ENCODE peak calls at places on chromosomes 3 and 15, in four cellular contexts. P is K562, Y is HepG2, B is WTC11. L is an unnamed sample.

GRCh38 chr15:74543583-74543982 is 2.6 kb downstream of the ARID3B start:
- DNase-seq in P (no peak), B (no peak), Y (no peak), L (no peak)

GRCh38 chr3:55128201-55128870 is 200.5 kb upstream of the LRTM1 start:
- DNase-seq in Y (no peak), P (no peak), B (no peak), L (peak; percentile 33)

GRCh38 chr15:55741592-55742497 is 1.1 kb downstream of the PRTG start:
- DNase-seq in P (no peak), Y (peak; percentile 10), B (peak; percentile 49), L (peak; percentile 30)

GRCh38 chr3:66403268-66403990 is 97.4 kb downstream of the LRIG1 start:
- DNase-seq in P (no peak), B (no peak), Y (no peak), L (no peak)

GRCh38 chr15:24832282-24832681 is 122.5 kb upstream of the SNRPN start:
- DNase-seq in Y (no peak), B (no peak), P (no peak), L (no peak)

GRCh38 chr15:84715442-84716035 is 400 bp downstream of the SEC11A start:
- DNase-seq in P (no peak), Y (no peak), B (no peak), L (peak; percentile 37)

GRCh38 chr3:179828738-179829137 is 175.9 kb downstream of the USP13 start:
- DNase-seq in B (no peak), Y (no peak), P (no peak), L (no peak)

GRCh38 chr3:12303998-12304397 is 15.1 kb downstream of the PPARG start:
- DNase-seq in P (no peak), B (no peak), Y (no peak), L (no peak)

GRCh38 chr3:14203521-14204079 is 25.0 kb downstream of the LSM3 start:
- DNase-seq in B (peak; percentile 60), P (peak; percentile 76), Y (peak; percentile 64), L (peak; percentile 81)

GRCh38 chr3:191030491-191030890 is 168.0 kb upstream of the GMNC start:
- DNase-seq in Y (no peak), B (no peak), P (no peak), L (no peak)

GRCh38 chr3:16148783-16149182 is 25.7 kb upstream of the GALNT15 start:
- DNase-seq in P (no peak), Y (no peak), B (no peak), L (peak; percentile 26)

GRCh38 chr3:16147226-16147625 is 27.3 kb upstream of the GALNT15 start:
- DNase-seq in B (no peak), P (no peak), Y (no peak), L (no peak)

GRCh38 chr3:16151109-16151508 is 23.4 kb upstream of the GALNT15 start:
- DNase-seq in P (no peak), Y (no peak), B (no peak), L (no peak)

GRCh38 chr3:16148213-16148612 is 26.3 kb upstream of the GALNT15 start:
- DNase-seq in Y (no peak), B (no peak), P (no peak), L (no peak)

DNA sequence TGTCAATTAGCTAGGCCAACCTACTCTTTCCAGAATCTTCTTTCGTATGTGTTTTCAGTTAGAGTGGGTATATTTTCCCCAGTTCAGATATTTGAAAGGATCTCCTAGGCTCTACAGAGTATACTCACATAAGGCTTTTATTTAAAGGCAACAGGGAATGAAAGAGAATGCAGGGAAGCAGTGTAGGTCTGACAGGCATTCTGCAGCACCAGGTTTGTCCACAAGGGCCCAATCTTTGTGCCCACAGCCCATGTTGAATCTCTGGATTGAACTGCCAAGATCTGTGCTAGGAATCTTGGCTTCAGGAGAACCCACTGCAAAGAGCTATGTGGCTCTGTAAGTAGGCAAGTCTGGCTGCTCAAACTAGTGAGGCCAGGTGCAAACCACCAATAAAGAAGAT is 24.2 kb upstream of the GALNT15 start:
- DNase-seq in Y (no peak), P (no peak), B (no peak), L (no peak)
- TF ChIP-seq ELF4 in Y (no peak), P (no peak), B (no peak), L (no peak)

GRCh38 chr15:69903476-69904295 is 194.0 kb downstream of the TLE3 start:
- DNase-seq in Y (no peak), P (no peak), B (no peak), L (no peak)
- TF ChIP-seq ELF4 in Y (no peak), P (no peak), B (no peak), L (no peak)

GRCh38 chr3:146653978-146654377 is 48.8 kb upstream of the PLSCR5 start:
- DNase-seq in Y (no peak), B (no peak), P (no peak), L (no peak)
- TF ChIP-seq ELF4 in Y (no peak), B (no peak), P (no peak), L (no peak)

DNA sequence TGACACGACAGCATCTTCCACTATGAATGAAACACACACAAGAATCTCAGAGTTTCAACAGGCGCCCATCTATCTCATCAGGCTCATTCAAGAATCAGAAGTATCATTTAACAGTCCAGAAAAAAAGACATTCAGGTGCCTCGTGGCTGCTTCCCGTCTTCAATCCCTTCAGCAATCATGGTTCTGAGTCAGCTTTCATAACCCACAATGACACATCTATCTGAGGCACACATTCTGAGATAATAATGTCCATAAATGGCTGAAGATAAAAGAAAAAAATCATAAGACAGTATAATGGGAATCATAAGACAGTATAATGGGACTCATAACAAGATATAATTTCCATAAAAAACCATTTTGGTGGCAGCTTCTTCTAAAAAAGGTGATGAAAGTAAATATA is 52.5 kb downstream of the TNIK start:
- DNase-seq in Y (no peak), P (peak; percentile 16), B (no peak), L (no peak)
- TF ChIP-seq ELF4 in Y (no peak), P (no peak), B (no peak), L (no peak)

GRCh38 chr3:60364475-60364874 is 886.8 kb downstream of the FHIT start:
- DNase-seq in P (no peak), Y (no peak), B (no peak), L (no peak)

GRCh38 chr3:60365360-60365759 is 885.9 kb downstream of the FHIT start:
- DNase-seq in B (no peak), Y (no peak), P (no peak), L (no peak)

GRCh38 chr3:60366491-60366890 is 884.8 kb downstream of the FHIT start:
- DNase-seq in P (no peak), Y (no peak), B (no peak), L (no peak)

DNA sequence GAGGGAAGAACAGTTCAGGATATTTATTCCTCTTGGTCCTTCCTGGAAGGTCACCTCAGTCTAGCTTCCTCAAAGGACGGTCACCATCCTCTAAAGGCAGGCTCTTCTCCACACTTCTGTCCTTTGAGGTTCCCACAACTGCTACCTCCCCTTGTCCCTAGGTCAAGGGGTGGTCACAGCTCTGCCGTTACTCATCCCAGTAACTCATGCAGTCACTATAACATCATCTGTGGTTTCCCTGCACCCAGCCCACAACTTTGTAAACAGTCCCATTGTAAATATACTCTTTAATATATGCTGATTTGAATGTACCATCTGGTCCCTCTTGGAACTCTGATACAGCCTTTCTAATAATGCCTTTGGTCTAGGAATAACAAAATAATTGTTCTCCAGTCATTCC is 887.4 kb downstream of the FHIT start:
- DNase-seq in Y (no peak), P (no peak), B (no peak), L (no peak)
- TF ChIP-seq ELF4 in Y (no peak), P (no peak), B (no peak), L (no peak)

GRCh38 chr15:78571382-78571781 is 6.1 kb downstream of the CHRNA5 start:
- DNase-seq in Y (no peak), B (no peak), P (no peak), L (no peak)

GRCh38 chr15:78574944-78575343 is 9.6 kb downstream of the CHRNA5 start:
- DNase-seq in P (no peak), B (no peak), Y (no peak), L (no peak)

GRCh38 chr15:78565951-78566774 is 843 bp downstream of the CHRNA5 start:
- DNase-seq in B (peak; percentile 41), Y (peak; percentile 24), P (peak; percentile 23), L (peak; percentile 42)

GRCh38 chr15:78567541-78567940 is 2.2 kb downstream of the CHRNA5 start:
- DNase-seq in B (no peak), Y (no peak), P (no peak), L (no peak)

DNA sequence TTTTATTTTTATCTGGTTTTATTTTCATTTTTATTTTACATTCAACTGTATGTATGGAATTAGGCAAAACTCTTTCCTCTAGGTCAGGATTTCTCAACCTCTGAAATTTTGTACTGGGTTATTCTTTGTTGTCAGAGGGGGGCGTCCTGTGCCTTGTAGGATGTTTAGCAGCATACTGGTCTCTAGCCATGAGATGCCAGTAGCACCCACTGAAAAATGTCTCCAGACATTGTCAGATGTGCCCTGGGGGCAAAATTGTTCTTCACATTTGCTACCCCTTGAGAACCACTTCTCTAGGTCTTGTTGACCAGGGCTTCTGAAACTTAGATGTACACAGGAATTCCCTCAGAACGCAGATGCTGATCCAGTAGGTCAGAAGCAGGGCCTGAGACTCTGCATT is 5.4 kb downstream of the CHRNA5 start:
- DNase-seq in Y (no peak), P (no peak), B (no peak), L (no peak)
- TF ChIP-seq ELF4 in Y (no peak), P (no peak), B (no peak), L (no peak)

GRCh38 chr15:77107531-77108355 is 36.8 kb upstream of the TSPAN3 start:
- DNase-seq in P (peak; percentile 45), Y (peak; percentile 41), B (peak; percentile 79), L (peak; percentile 77)
- TF ChIP-seq ELF4 in P (no peak), Y (no peak), B (no peak), L (no peak)